ENCODE peak calls at places on chromosomes 6 and 20, in five cellular contexts. G is stimulated activated CD8-positive, alpha-beta memory T cell treated with anti-CD3 and anti-CD28 coated beads, Interleukin-4, amount 100 ng/mL, for 24 hours; S is skeletal muscle cell; H is vagina; U is OCI-M1. B is an unnamed sample.

GRCh38 chr6:56515081-56515905 is 127.4 kb downstream of the DST start:
- DNase-seq in H (no peak), U (no peak), G (no peak), S (no peak), B (no peak)

GRCh38 chr6:95847061-95847460 is 168.7 kb upstream of the FUT9 start:
- DNase-seq in U (no peak), G (no peak), H (no peak), S (no peak), B (no peak)

GRCh38 chr6:149696904-149697303 is 21.0 kb downstream of the LATS1 start:
- DNase-seq in S (no peak), G (no peak), H (no peak), U (no peak), B (no peak)

GRCh38 chr6:74289881-74290280 is 593.9 kb downstream of the CD109 start:
- DNase-seq in H (no peak), S (peak; percentile 81), G (no peak), U (no peak), B (no peak)

GRCh38 chr6:105452924-105453756 is 50.3 kb upstream of the PREP start:
- DNase-seq in G (peak; percentile 46), U (no peak), H (no peak), S (no peak), B (peak; percentile 56)

GRCh38 chr6:150008588-150008987 is 16.7 kb downstream of the RAET1L start:
- DNase-seq in H (peak; percentile 94), S (no peak), G (no peak), U (no peak), B (peak; percentile 17)

GRCh38 chr6:38389875-38390274 is 249.9 kb downstream of the BTBD9 start:
- DNase-seq in H (no peak), G (no peak), U (no peak), S (no peak), B (no peak)

GRCh38 chr20:34222208-34222607 is 19.0 kb upstream of the ASIP start:
- DNase-seq in H (no peak), S (peak; percentile 93), G (no peak), U (no peak), B (peak; percentile 86)

GRCh38 chr6:16505711-16506362 is 255.4 kb downstream of the ATXN1 start:
- DNase-seq in G (no peak), U (no peak), H (no peak), S (peak; percentile 78), B (no peak)

GRCh38 chr20:24296477-24297380 is 172.7 kb upstream of the SYNDIG1 start:
- DNase-seq in H (no peak), G (no peak), U (no peak), S (no peak), B (no peak)

GRCh38 chr6:125512621-125513020 is 210.9 kb upstream of the HDDC2 start:
- DNase-seq in G (no peak), U (peak; percentile 62), H (no peak), S (no peak), B (peak; percentile 27)

GRCh38 chr6:135202821-135203220 is 21.7 kb downstream of the MYB start:
- DNase-seq in G (no peak), H (no peak), U (no peak), S (no peak), B (no peak)

GRCh38 chr6:75643173-75643572 is 41.5 kb downstream of the SENP6 start:
- DNase-seq in H (no peak), G (no peak), U (no peak), S (no peak), B (no peak)

GRCh38 chr6:45480697-45481415 is 103.1 kb upstream of the SUPT3H start:
- DNase-seq in G (no peak), S (no peak), U (no peak), H (no peak), B (no peak)

GRCh38 chr6:155528982-155529453 is 73.4 kb upstream of the NOX3 start:
- DNase-seq in H (no peak), G (no peak), U (peak; percentile 53), S (peak; percentile 85), B (peak; percentile 90)

GRCh38 chr20:36336838-36337478 is 30.8 kb downstream of the DLGAP4 start:
- DNase-seq in U (no peak), H (no peak), S (no peak), G (no peak), B (no peak)

GRCh38 chr6:71433441-71433840 is 144.8 kb downstream of the OGFRL1 start:
- DNase-seq in S (no peak), G (no peak), H (no peak), U (no peak), B (no peak)

GRCh38 chr6:151002562-151002961 is 137.1 kb downstream of the MTHFD1L start:
- DNase-seq in H (no peak), U (no peak), G (no peak), S (peak; percentile 91), B (peak; percentile 22)

GRCh38 chr6:122289721-122290501 is 109.5 kb upstream of the HSF2 start:
- DNase-seq in G (no peak), S (no peak), H (no peak), U (peak; percentile 62), B (peak; percentile 29)

GRCh38 chr6:104940238-104940880 is 16.5 kb upstream of the LIN28B start:
- DNase-seq in G (no peak), H (no peak), U (no peak), S (no peak), B (no peak)

GRCh38 chr6:24522090-24522820 is 27.5 kb downstream of the ALDH5A1 start:
- DNase-seq in U (peak; percentile 61), H (no peak), S (no peak), G (no peak), B (no peak)

GRCh38 chr6:40185486-40185885 is 251.2 kb upstream of the MOCS1 start:
- DNase-seq in H (peak; percentile 61), G (no peak), S (no peak), U (no peak), B (no peak)

GRCh38 chr6:67129780-67130179 is 1422.8 kb upstream of the EYS start:
- DNase-seq in H (no peak), S (no peak), U (no peak), G (no peak), B (no peak)

GRCh38 chr6:1131285-1132079 is 180.4 kb upstream of the FOXQ1 start:
- DNase-seq in S (peak; percentile 61), H (no peak), U (no peak), G (no peak), B (no peak)

GRCh38 chr20:42441862-42442196 is 747.9 kb downstream of the PTPRT start:
- DNase-seq in G (no peak), U (no peak), S (no peak), H (no peak), B (no peak)

GRCh38 chr6:17305219-17306001 is 24.2 kb downstream of the RBM24 start:
- DNase-seq in S (peak; percentile 51), U (peak; percentile 92), G (no peak), H (no peak), B (no peak)

GRCh38 chr6:37077459-37078296 is 72.2 kb downstream of the FGD2 start:
- DNase-seq in S (peak; percentile 86), G (no peak), H (no peak), U (no peak), B (no peak)